ENCODE peak calls at places on chromosomes 6 and 20, in five cellular contexts. T is keratinocyte; A is AG04450; N is CD8-positive, alpha-beta T cell; J is lower lobe of right lung. M is an unnamed sample.

GRCh38 chr6:113329942-113330897 is 526.9 kb upstream of the MARCKS start:
- DNase-seq in J (no peak), N (no peak), T (no peak), A (no peak), M (no peak)

GRCh38 chr6:72720464-72720863 is 98.6 kb downstream of the KCNQ5 start:
- DNase-seq in A (no peak), N (no peak), T (no peak), J (no peak), M (no peak)

GRCh38 chr20:33675127-33675954 is 1.1 kb upstream of the NECAB3 start:
- DNase-seq in J (no peak), A (no peak), N (no peak), T (no peak), M (no peak)

GRCh38 chr20:4813076-4813838 is 91.5 kb downstream of the PRND start:
- DNase-seq in N (peak; percentile 22), A (no peak), T (no peak), J (no peak), M (peak; percentile 80)

GRCh38 chr6:71254323-71254722 is 34.3 kb upstream of the OGFRL1 start:
- DNase-seq in J (no peak), T (no peak), A (no peak), N (no peak), M (no peak)

GRCh38 chr6:108363113-108363512 is 68.3 kb downstream of the AFG1L start:
- DNase-seq in T (no peak), J (no peak), N (no peak), A (no peak), M (no peak)

GRCh38 chr6:113995632-113996031 is 24.7 kb upstream of the HDAC2 start:
- DNase-seq in A (peak; percentile 95), T (no peak), J (peak; percentile 56), N (no peak), M (no peak)

GRCh38 chr6:18742406-18742805 is 355.3 kb downstream of the RNF144B start:
- DNase-seq in J (no peak), A (no peak), N (no peak), T (no peak), M (no peak)

GRCh38 chr6:150857062-150857905 is 8.2 kb upstream of the MTHFD1L start:
- DNase-seq in J (no peak), N (no peak), A (peak; percentile 99), T (peak; percentile 96), M (no peak)

GRCh38 chr6:6314601-6315000 is 5.9 kb downstream of the F13A1 start:
- DNase-seq in N (no peak), T (no peak), A (no peak), J (no peak), M (no peak)

GRCh38 chr6:15752820-15753219 is 90.0 kb upstream of the DTNBP1 start:
- DNase-seq in J (no peak), T (no peak), N (no peak), A (no peak), M (no peak)

GRCh38 chr20:46283426-46283825 is 24.9 kb downstream of the CDH22 start:
- DNase-seq in T (peak; percentile 13), A (no peak), N (no peak), J (no peak), M (no peak)

GRCh38 chr6:95248501-95248900 is 328.8 kb upstream of the MANEA start:
- DNase-seq in N (no peak), T (no peak), A (no peak), J (no peak), M (no peak)

GRCh38 chr20:60057866-60058807 is 99.9 kb downstream of the CDH26 start:
- DNase-seq in J (peak; percentile 73), N (peak; percentile 33), A (no peak), T (no peak), M (no peak)

GRCh38 chr6:168367285-168367720 is 47.7 kb upstream of the DACT2 start:
- DNase-seq in A (no peak), N (no peak), J (no peak), T (no peak), M (no peak)

GRCh38 chr6:45533394-45533793 is 155.7 kb upstream of the SUPT3H start:
- DNase-seq in J (no peak), A (no peak), T (no peak), N (no peak), M (no peak)

GRCh38 chr6:105235155-105235554 is 55.3 kb upstream of the POPDC3 start:
- DNase-seq in T (no peak), N (no peak), A (no peak), J (no peak), M (no peak)

GRCh38 chr20:55159230-55159629 is 683.8 kb downstream of the DOK5 start:
- DNase-seq in T (no peak), N (no peak), A (no peak), J (no peak), M (no peak)

GRCh38 chr6:30824698-30825097 is 59.6 kb upstream of the DDR1 start:
- DNase-seq in A (no peak), J (no peak), T (no peak), N (no peak), M (no peak)

GRCh38 chr6:32194825-32195651 is 2.6 kb upstream of the GPSM3 start:
- DNase-seq in T (no peak), N (peak; percentile 33), A (no peak), J (no peak), M (peak; percentile 40)

GRCh38 chr6:40710626-40711354 is 123.6 kb upstream of the LRFN2 start:
- DNase-seq in T (no peak), A (no peak), J (no peak), N (no peak), M (no peak)

GRCh38 chr20:48722737-48723191 is 105.0 kb downstream of the PREX1 start:
- DNase-seq in J (no peak), N (peak; percentile 38), T (no peak), A (no peak), M (no peak)

GRCh38 chr6:21265264-21266044 is 328.1 kb upstream of the SOX4 start:
- DNase-seq in J (no peak), A (no peak), T (peak; percentile 63), N (no peak), M (no peak)

GRCh38 chr20:40449974-40450616 is 238.9 kb downstream of the MAFB start:
- DNase-seq in A (no peak), J (no peak), T (no peak), N (no peak), M (no peak)

GRCh38 chr6:28758046-28758817 is 165.6 kb downstream of the TRIM27 start:
- DNase-seq in J (no peak), A (no peak), N (no peak), T (peak; percentile 78), M (no peak)

GRCh38 chr6:11315743-11316437 is 83.4 kb upstream of the NEDD9 start:
- DNase-seq in J (no peak), T (peak; percentile 46), A (peak; percentile 62), N (no peak), M (no peak)

GRCh38 chr6:21384211-21384610 is 209.3 kb upstream of the SOX4 start:
- DNase-seq in T (no peak), J (no peak), N (no peak), A (no peak), M (no peak)

GRCh38 chr6:161379828-161380598 is 106.2 kb upstream of the AGPAT4 start:
- DNase-seq in T (no peak), J (no peak), A (no peak), N (no peak), M (no peak)

GRCh38 chr20:58071500-58071804 is 157.0 kb downstream of the ANKRD60 start:
- DNase-seq in A (no peak), T (no peak), N (no peak), J (no peak), M (no peak)

GRCh38 chr20:52083627-52084232 is 107.8 kb downstream of the ZFP64 start:
- DNase-seq in N (peak; percentile 42), J (no peak), A (peak; percentile 54), T (no peak), M (no peak)

GRCh38 chr6:26195376-26195923 is 108.2 kb downstream of the HFE start:
- DNase-seq in T (no peak), J (peak; percentile 95), A (peak; percentile 86), N (peak; percentile 86), M (peak; percentile 98)
- H3K27ac ChIP-seq in T (peak overlapping the region; percentile 96), J (peak overlapping the region; percentile 97), A (peak overlapping the region; percentile 91), N (peak overlapping the region; percentile 89), M (peak overlapping the region; percentile 97)

DNA sequence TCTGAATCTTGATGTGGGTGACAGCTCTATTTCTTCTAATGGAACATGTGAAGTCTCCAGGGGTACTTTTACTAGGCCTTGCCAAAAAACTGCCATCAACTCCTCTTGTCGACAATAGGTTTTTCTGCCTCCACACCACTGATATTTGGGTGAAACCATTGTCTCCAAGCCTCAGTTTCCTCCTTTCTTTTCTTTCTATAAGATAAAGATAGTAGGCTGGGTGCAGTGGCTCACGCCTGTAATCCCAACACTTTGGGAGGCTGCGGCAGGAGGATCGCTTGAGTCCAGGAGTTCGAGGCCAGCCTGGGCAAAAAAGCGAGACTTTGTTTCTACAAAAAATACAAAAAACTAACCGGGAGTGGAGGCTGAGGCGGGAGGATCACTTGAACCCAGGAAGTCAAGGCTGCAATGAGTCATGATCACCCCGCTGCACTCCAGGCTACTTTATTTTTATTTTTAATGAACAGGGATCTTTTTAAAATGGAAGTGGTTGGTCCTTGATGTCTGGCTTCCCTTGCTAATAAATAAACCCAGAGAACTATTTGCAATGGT is 159.9 kb upstream of the TNFAIP3 start:
- DNase-seq in J (no peak), T (no peak), N (no peak), A (no peak), M (no peak)
- H3K4me3 ChIP-seq in J (no peak overlapping the region), T (no peak overlapping the region), N (no peak overlapping the region), A (no peak overlapping the region), M (no peak overlapping the region)

DNA sequence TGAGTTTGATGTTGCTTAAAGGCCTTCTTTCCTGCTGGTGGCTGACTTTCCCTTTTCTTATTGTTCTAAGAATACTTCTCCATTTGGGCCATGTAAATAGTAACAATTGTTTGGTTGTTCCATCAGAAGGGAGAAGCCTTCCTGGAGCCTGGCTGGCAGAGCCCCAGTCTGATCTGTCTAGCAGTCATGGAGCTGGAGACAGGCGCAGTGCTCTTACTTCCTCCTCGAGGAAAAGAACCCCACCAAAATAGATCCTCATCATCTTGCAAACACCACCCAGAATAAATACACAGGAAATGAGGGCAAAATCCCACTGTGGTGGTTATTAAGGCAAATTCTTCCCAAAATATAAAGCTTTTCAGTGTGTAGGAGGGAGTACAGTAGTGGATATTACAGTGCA is 195.0 kb upstream of the SGK1 start:
- DNase-seq in A (no peak), T (no peak), J (peak; percentile 62), N (no peak), M (no peak)
- H3K27ac ChIP-seq in A (no peak overlapping the region), T (no peak overlapping the region), J (peak overlapping the region; percentile 8), N (no peak overlapping the region), M (no peak overlapping the region)

DNA sequence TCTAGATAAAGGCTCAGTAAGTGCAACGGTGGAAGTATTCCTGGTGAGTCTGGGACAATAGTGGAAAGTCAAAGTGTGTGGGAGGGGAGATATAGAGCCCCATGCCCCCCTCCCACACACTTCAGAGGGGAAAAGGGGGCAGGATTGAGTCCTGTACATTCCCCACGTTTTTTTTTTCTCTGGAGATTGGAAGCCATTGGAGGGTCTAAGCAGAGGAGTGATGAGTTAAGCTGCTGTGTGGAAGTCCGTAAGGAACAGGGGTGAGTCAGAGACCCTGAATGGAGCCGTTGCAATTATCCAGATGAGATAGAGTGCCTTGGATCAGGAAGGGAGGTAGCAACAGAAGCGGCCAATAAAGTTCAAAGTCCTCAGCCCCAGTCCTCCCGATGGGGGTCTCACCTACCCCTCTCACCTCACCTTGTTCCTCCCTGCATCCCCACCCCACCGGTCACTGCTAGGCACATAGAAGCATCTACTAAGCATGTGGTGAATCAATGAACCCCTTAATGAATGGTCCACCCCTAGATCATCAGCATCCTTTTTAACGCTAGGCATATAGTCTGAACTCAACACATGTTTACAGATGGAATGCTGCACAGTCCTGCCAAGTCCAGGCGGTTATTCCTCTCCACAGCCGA is 684 bp upstream of the SLC9A8 start:
- DNase-seq in T (no peak), A (no peak), J (no peak), N (no peak), M (no peak)
- H3K4me3 ChIP-seq in T (peak overlapping the region; percentile 63), A (peak overlapping the region; percentile 86), J (peak overlapping the region; percentile 87), N (peak overlapping the region; percentile 79), M (peak overlapping the region; percentile 87)